ENCODE peak calls at places on chromosomes 12 and 14, in six cellular contexts. O is GM12878, Q is A549, F is HepG2, V is IMR-90, M is K562. C is an unnamed sample.
A peak's percentile ranks its signal among the peaks of the same experiment; 100 is the strongest.

GRCh38 chr14:99177876-99178630 is 93.9 kb downstream of the BCL11B start:
- DNase-seq in V (no peak), M (no peak), O (no peak), Q (no peak), F (no peak), C (no peak)

GRCh38 chr12:94263905-94264655 is 115.7 kb downstream of the PLXNC1 start:
- DNase-seq in F (no peak), V (no peak), M (no peak), Q (no peak), O (no peak), C (no peak)

GRCh38 chr12:39443704-39444234 is 849 bp upstream of the KIF21A start:
- DNase-seq in V (no peak), F (peak; percentile 89), M (no peak), O (no peak), Q (no peak), C (no peak)

GRCh38 chr12:98808243-98808895 is 163.3 kb downstream of the APAF1 start:
- DNase-seq in M (no peak), V (no peak), Q (no peak), O (no peak), F (no peak), C (no peak)

GRCh38 chr14:97580923-97581495 is 783.8 kb downstream of the VRK1 start:
- DNase-seq in V (no peak), F (no peak), O (no peak), M (no peak), Q (no peak), C (no peak)

GRCh38 chr12:107884769-107885694 is 110.5 kb downstream of the ASCL4 start:
- DNase-seq in V (peak; percentile 49), Q (peak; percentile 61), F (peak; percentile 58), O (no peak), M (peak; percentile 62), C (peak; percentile 74)

GRCh38 chr12:82800185-82800584 is 113.5 kb downstream of the TMTC2 start:
- DNase-seq in Q (no peak), M (no peak), O (no peak), F (no peak), V (no peak), C (peak; percentile 74)

GRCh38 chr14:74867673-74868072 is 8.3 kb downstream of the PROX2 start:
- DNase-seq in V (peak; percentile 28), O (no peak), F (no peak), Q (no peak), M (no peak), C (peak; percentile 61)

GRCh38 chr12:94571556-94571955 is 78.8 kb downstream of the TMCC3 start:
- DNase-seq in V (peak; percentile 76), F (peak; percentile 91), O (no peak), M (no peak), Q (peak; percentile 62), C (no peak)

GRCh38 chr12:96448287-96448686 is 41.1 kb upstream of the CFAP54 start:
- DNase-seq in M (no peak), V (peak; percentile 96), Q (no peak), F (no peak), O (no peak), C (no peak)

GRCh38 chr12:52250048-52250990 is 17.3 kb downstream of the KRT7 start:
- DNase-seq in Q (peak; percentile 70), V (no peak), F (no peak), M (no peak), O (no peak), C (no peak)

GRCh38 chr14:89096946-89097345 is 272.5 kb downstream of the TTC8 start:
- DNase-seq in V (no peak), Q (no peak), M (no peak), O (no peak), F (no peak), C (no peak)

GRCh38 chr14:99821519-99822165 is 28.4 kb downstream of the EML1 start:
- DNase-seq in O (no peak), M (no peak), F (no peak), Q (no peak), V (peak; percentile 85), C (peak; percentile 41)

GRCh38 chr12:2834581-2835491 is at the start of gene NRIP2:
- DNase-seq in M (no peak), F (no peak), O (no peak), V (peak; percentile 73), Q (no peak), C (peak; percentile 90)

GRCh38 chr14:36905272-36906046 is 243.8 kb downstream of the PAX9 start:
- DNase-seq in Q (no peak), O (no peak), M (no peak), F (no peak), V (no peak), C (no peak)

GRCh38 chr14:99946652-99947489 is 118.4 kb upstream of the EVL start:
- DNase-seq in V (no peak), O (no peak), M (peak; percentile 78), Q (no peak), F (no peak), C (peak; percentile 90)

GRCh38 chr14:76245097-76245496 is 93.4 kb downstream of the GPATCH2L start:
- DNase-seq in M (no peak), Q (no peak), O (no peak), V (peak; percentile 16), F (peak; percentile 28), C (no peak)

GRCh38 chr14:49546766-49547165 is 39.4 kb downstream of the RPS29 start:
- DNase-seq in O (no peak), F (no peak), V (no peak), M (no peak), Q (no peak), C (no peak)

DNA sequence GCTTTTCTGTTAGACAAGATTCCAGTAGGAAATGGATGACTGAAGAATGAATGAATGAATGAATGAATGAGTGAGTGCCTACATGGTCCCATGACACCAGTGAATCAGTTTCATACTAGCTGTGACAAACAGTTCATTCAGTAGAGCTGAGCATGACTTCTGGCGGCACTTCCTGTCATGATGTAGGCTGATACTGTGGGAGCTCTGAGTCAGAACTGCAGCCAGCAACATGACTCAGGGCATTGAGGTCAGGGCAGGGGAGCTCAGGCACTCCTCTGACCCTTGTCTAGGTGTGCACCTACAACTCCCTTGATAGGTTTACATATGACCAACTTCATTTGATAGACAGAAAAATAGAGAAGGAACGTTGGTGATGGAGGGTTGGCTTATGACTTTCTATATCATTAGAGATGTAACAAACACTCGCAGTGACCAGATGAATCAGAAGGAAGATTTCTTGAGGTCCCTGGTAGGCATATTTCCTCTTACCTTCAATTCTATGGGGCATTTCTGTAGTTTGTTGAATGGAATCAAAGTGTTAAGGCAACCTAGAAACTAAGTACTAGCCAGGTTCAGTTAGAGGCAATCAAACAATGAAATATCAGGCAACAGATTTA is 139.3 kb upstream of the ARHGAP5 start:
- DNase-seq in O (peak; percentile 55), F (peak; percentile 98), M (peak; percentile 36), V (peak; percentile 86), Q (peak; percentile 96), C (no peak)
- TF ChIP-seq SMC3 in O (no peak), F (peak; percentile 31), M (no peak), V (no peak), Q (no peak), C (no peak)

DNA sequence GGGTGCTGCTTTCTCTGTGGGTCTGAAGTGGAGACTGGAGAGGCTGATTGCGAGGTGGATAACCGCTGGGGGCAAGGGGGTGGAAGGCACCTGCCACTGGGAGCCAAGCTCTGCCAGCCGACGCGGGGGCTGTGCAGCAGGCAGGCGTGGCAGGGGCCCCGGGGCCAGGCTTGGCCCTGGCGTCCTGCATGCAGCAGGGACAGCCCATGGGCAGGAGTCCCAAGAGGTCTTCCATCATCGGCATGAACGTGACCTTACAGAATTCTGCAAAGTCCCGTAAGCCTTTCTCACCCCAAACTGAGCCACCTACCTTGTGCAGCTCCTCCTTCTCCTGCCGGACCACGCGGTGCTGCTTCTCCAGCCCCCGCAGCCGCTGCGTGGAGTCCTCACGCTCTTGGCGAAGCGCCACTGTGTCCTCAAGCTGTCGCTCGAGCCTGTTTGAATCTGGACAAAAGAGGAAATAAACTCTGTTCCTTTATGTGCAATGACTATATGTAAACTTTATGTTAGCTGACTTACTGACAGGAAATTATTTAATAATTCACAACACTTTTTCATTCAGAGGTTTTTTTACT is 51.3 kb downstream of the AMN start:
- DNase-seq in Q (no peak), V (no peak), M (no peak), F (no peak), O (no peak), C (no peak)
- TF ChIP-seq SMC3 in Q (no peak), V (no peak), M (no peak), F (no peak), O (no peak), C (no peak)

DNA sequence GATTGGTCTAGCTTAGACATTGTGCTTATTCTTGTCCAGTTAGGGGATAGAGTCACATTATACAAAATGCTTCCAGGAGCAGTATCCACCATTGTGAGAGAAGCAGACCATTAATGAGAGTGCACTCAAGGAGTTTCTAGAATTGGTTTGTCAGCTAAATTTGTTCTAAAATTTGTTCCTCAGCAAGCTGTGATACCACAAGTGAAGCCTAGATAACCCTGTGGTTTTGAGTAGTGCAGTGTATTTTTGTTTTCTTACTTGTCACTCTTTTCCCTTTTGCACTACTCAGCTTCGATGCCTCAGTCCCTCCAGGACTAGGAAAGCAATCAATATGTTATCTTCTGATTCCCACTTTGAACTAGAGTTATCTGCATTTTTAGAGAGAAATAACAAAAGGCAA is 42.5 kb upstream of the AKAP6 start:
- DNase-seq in Q (no peak), O (no peak), V (no peak), M (no peak), F (no peak), C (no peak)
- TF ChIP-seq SMC3 in Q (no peak), O (no peak), V (no peak), M (no peak), F (no peak), C (no peak)

GRCh38 chr12:4270670-4271432 is 2.7 kb upstream of the CCND2 start:
- DNase-seq in F (no peak), M (no peak), Q (no peak), O (no peak), V (no peak), C (peak; percentile 38)

GRCh38 chr12:4272976-4273650 is 449 bp upstream of the CCND2 start:
- DNase-seq in F (no peak), O (no peak), Q (no peak), M (no peak), V (no peak), C (no peak)

GRCh38 chr12:4271433-4272013 is 2.0 kb upstream of the CCND2 start:
- DNase-seq in V (no peak), O (peak; percentile 51), Q (no peak), F (no peak), M (no peak), C (peak; percentile 32)

GRCh38 chr12:4273651-4274395 is at the start of gene CCND2:
- DNase-seq in M (peak; percentile 77), O (peak; percentile 69), V (peak; percentile 54), Q (peak; percentile 44), F (no peak), C (peak; percentile 43)

DNA sequence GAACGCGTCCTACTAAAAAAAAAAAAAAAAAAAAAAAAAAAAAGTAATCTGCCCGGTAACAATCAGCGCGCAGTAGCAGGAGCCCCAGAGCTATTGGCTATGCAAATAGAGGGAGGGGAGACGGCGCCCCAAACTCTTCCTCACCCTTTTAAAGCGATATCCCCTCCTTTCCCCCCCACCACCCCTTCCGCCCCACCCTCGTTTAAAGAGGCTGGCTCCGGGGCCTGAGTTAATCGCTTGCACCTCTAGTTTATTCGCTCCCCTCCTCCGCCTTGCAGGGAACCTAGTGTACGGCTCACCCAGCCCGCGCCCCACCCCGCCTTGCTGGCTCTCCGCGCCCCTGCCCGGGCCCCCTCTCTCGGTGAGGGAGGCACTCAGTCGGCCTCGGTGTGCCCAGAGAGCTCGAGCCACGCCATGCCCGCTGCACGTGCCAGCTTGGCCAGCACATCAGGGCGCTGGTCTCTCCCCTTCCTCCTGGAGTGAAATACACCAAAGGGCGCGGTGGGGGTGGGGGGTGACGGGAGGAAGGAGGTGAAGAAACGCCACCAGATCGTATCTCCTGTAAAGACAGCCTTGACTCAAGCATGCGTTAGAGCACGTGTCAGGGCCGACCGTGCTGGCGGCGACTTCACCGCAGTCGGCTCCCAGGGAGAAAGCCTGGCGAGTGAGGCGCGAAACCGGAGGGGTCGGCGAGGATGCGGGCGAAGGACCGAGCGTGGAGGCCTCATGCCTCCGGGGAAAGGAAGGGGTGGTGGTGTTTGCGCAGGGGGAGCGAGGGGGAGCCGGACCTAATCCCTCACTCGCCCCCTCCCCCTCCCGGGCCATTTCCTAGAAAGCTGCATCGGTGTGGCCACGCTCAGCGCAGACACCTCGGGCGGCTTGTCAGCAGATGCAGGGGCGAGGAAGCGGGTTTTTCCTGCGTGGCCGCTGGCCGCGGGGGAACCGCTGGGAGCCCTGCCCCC is 1.3 kb upstream of the CCND2 start:
- DNase-seq in M (peak; percentile 56), V (peak; percentile 6), Q (no peak), O (peak; percentile 74), F (no peak), C (peak; percentile 65)
- TF ChIP-seq SMC3 in M (no peak), V (no peak), Q (no peak), O (no peak), F (no peak), C (no peak)

C was measured in SK-N-SH.